ENCODE peak calls at places on chromosomes 4 and X, in nine cellular contexts. One of them, this sample, is unnamed.

GRCh38 chr4:105894570-105895323 is 524 bp upstream of the NPNT start:
- DNase-seq in upper lobe of right lung: peak; percentile 87
- DNase-seq in esophagus squamous epithelium: no peak
- DNase-seq in body of pancreas: peak; percentile 59
- DNase-seq in lower lobe of right lung: peak; percentile 74
- DNase-seq in adipocyte: peak; percentile 32
- DNase-seq in neural progenitor cell: peak; percentile 47
- DNase-seq in GM23248: peak; percentile 8
- DNase-seq in suprapubic skin: no peak
- DNase-seq in this sample: no peak

GRCh38 chr4:111031180-111031579 is 408.3 kb upstream of the PITX2 start:
- DNase-seq in upper lobe of right lung: no peak
- DNase-seq in esophagus squamous epithelium: no peak
- DNase-seq in body of pancreas: no peak
- DNase-seq in lower lobe of right lung: no peak
- DNase-seq in adipocyte: no peak
- DNase-seq in neural progenitor cell: no peak
- DNase-seq in GM23248: peak; percentile 87
- DNase-seq in suprapubic skin: no peak
- DNase-seq in this sample: no peak

GRCh38 chr4:4284827-4285618 is 4.9 kb downstream of the LYAR start:
- DNase-seq in upper lobe of right lung: no peak
- DNase-seq in esophagus squamous epithelium: no peak
- DNase-seq in body of pancreas: no peak
- DNase-seq in lower lobe of right lung: no peak
- DNase-seq in adipocyte: no peak
- DNase-seq in neural progenitor cell: no peak
- DNase-seq in GM23248: peak; percentile 50
- DNase-seq in suprapubic skin: no peak
- DNase-seq in this sample: no peak

GRCh38 chr4:89531932-89532640 is 224.5 kb upstream of the GPRIN3 start:
- DNase-seq in upper lobe of right lung: no peak
- DNase-seq in esophagus squamous epithelium: no peak
- DNase-seq in body of pancreas: no peak
- DNase-seq in lower lobe of right lung: no peak
- DNase-seq in adipocyte: no peak
- DNase-seq in neural progenitor cell: no peak
- DNase-seq in GM23248: no peak
- DNase-seq in suprapubic skin: no peak
- DNase-seq in this sample: no peak

GRCh38 chrX:149314031-149314430 is 191.1 kb downstream of the IDS start:
- DNase-seq in upper lobe of right lung: no peak
- DNase-seq in esophagus squamous epithelium: no peak
- DNase-seq in body of pancreas: no peak
- DNase-seq in lower lobe of right lung: no peak
- DNase-seq in adipocyte: no peak
- DNase-seq in neural progenitor cell: no peak
- DNase-seq in GM23248: peak; percentile 20
- DNase-seq in suprapubic skin: no peak
- DNase-seq in this sample: no peak

GRCh38 chr4:6844986-6845385 is 62.5 kb downstream of the KIAA0232 start:
- DNase-seq in upper lobe of right lung: no peak
- DNase-seq in esophagus squamous epithelium: no peak
- DNase-seq in body of pancreas: no peak
- DNase-seq in lower lobe of right lung: no peak
- DNase-seq in adipocyte: no peak
- DNase-seq in neural progenitor cell: peak; percentile 51
- DNase-seq in GM23248: no peak
- DNase-seq in suprapubic skin: no peak
- DNase-seq in this sample: peak; percentile 34

GRCh38 chr4:185775792-185776555 is 36.0 kb downstream of the SORBS2 start:
- DNase-seq in upper lobe of right lung: no peak
- DNase-seq in esophagus squamous epithelium: no peak
- DNase-seq in body of pancreas: no peak
- DNase-seq in lower lobe of right lung: no peak
- DNase-seq in adipocyte: no peak
- DNase-seq in neural progenitor cell: no peak
- DNase-seq in GM23248: peak; percentile 55
- DNase-seq in suprapubic skin: no peak
- DNase-seq in this sample: no peak

GRCh38 chr4:150173420-150173819 is 95.2 kb downstream of the DCLK2 start:
- DNase-seq in upper lobe of right lung: no peak
- DNase-seq in esophagus squamous epithelium: no peak
- DNase-seq in body of pancreas: no peak
- DNase-seq in lower lobe of right lung: no peak
- DNase-seq in adipocyte: no peak
- DNase-seq in neural progenitor cell: no peak
- DNase-seq in GM23248: no peak
- DNase-seq in suprapubic skin: no peak
- DNase-seq in this sample: no peak

GRCh38 chrX:105610401-105610800 is 211.9 kb upstream of the NRK start:
- DNase-seq in upper lobe of right lung: no peak
- DNase-seq in esophagus squamous epithelium: no peak
- DNase-seq in body of pancreas: no peak
- DNase-seq in lower lobe of right lung: no peak
- DNase-seq in adipocyte: peak; percentile 21
- DNase-seq in neural progenitor cell: no peak
- DNase-seq in GM23248: no peak
- DNase-seq in suprapubic skin: no peak
- DNase-seq in this sample: no peak

GRCh38 chr4:26727849-26728248 is 132.8 kb upstream of the STIM2 start:
- DNase-seq in upper lobe of right lung: no peak
- DNase-seq in esophagus squamous epithelium: no peak
- DNase-seq in body of pancreas: no peak
- DNase-seq in lower lobe of right lung: no peak
- DNase-seq in adipocyte: no peak
- DNase-seq in neural progenitor cell: no peak
- DNase-seq in GM23248: no peak
- DNase-seq in suprapubic skin: no peak
- DNase-seq in this sample: no peak

GRCh38 chr4:43999669-44000068 is 448.9 kb downstream of the KCTD8 start:
- DNase-seq in upper lobe of right lung: no peak
- DNase-seq in esophagus squamous epithelium: no peak
- DNase-seq in body of pancreas: no peak
- DNase-seq in lower lobe of right lung: no peak
- DNase-seq in adipocyte: no peak
- DNase-seq in neural progenitor cell: no peak
- DNase-seq in GM23248: no peak
- DNase-seq in suprapubic skin: no peak
- DNase-seq in this sample: no peak

GRCh38 chrX:86148024-86148511 is at the start of gene DACH2:
- DNase-seq in upper lobe of right lung: peak; percentile 85
- DNase-seq in esophagus squamous epithelium: no peak
- DNase-seq in body of pancreas: peak; percentile 83
- DNase-seq in lower lobe of right lung: peak; percentile 74
- DNase-seq in adipocyte: peak; percentile 66
- DNase-seq in neural progenitor cell: peak; percentile 89
- DNase-seq in GM23248: peak; percentile 49
- DNase-seq in suprapubic skin: no peak
- DNase-seq in this sample: peak; percentile 73

GRCh38 chrX:118329179-118329578 is 16.7 kb upstream of the WDR44 start:
- DNase-seq in upper lobe of right lung: no peak
- DNase-seq in esophagus squamous epithelium: no peak
- DNase-seq in body of pancreas: no peak
- DNase-seq in lower lobe of right lung: no peak
- DNase-seq in adipocyte: no peak
- DNase-seq in neural progenitor cell: no peak
- DNase-seq in GM23248: no peak
- DNase-seq in suprapubic skin: no peak
- DNase-seq in this sample: no peak

GRCh38 chr4:41346306-41347061 is 89.8 kb downstream of the UCHL1 start:
- DNase-seq in upper lobe of right lung: no peak
- DNase-seq in esophagus squamous epithelium: no peak
- DNase-seq in body of pancreas: no peak
- DNase-seq in lower lobe of right lung: no peak
- DNase-seq in adipocyte: peak; percentile 74
- DNase-seq in neural progenitor cell: peak; percentile 45
- DNase-seq in GM23248: peak; percentile 36
- DNase-seq in suprapubic skin: no peak
- DNase-seq in this sample: no peak

GRCh38 chr4:25879091-25879584 is 16.4 kb upstream of the SEL1L3 start:
- DNase-seq in upper lobe of right lung: no peak
- DNase-seq in esophagus squamous epithelium: no peak
- DNase-seq in body of pancreas: no peak
- DNase-seq in lower lobe of right lung: no peak
- DNase-seq in adipocyte: no peak
- DNase-seq in neural progenitor cell: no peak
- DNase-seq in GM23248: no peak
- DNase-seq in suprapubic skin: no peak
- DNase-seq in this sample: no peak

GRCh38 chrX:13194291-13195103 is 125.4 kb downstream of the ATXN3L start:
- DNase-seq in upper lobe of right lung: no peak
- DNase-seq in esophagus squamous epithelium: no peak
- DNase-seq in body of pancreas: peak; percentile 19
- DNase-seq in lower lobe of right lung: no peak
- DNase-seq in adipocyte: no peak
- DNase-seq in neural progenitor cell: no peak
- DNase-seq in GM23248: no peak
- DNase-seq in suprapubic skin: no peak
- DNase-seq in this sample: no peak

GRCh38 chr4:187424636-187425035 is 570.9 kb upstream of the ZFP42 start:
- DNase-seq in upper lobe of right lung: no peak
- DNase-seq in esophagus squamous epithelium: no peak
- DNase-seq in body of pancreas: no peak
- DNase-seq in lower lobe of right lung: no peak
- DNase-seq in adipocyte: no peak
- DNase-seq in neural progenitor cell: no peak
- DNase-seq in GM23248: no peak
- DNase-seq in suprapubic skin: no peak
- DNase-seq in this sample: no peak

GRCh38 chr4:1399508-1400190 is 6.6 kb downstream of the NKX1-1 start:
- DNase-seq in upper lobe of right lung: peak; percentile 37
- DNase-seq in esophagus squamous epithelium: no peak
- DNase-seq in body of pancreas: no peak
- DNase-seq in lower lobe of right lung: peak; percentile 15
- DNase-seq in adipocyte: no peak
- DNase-seq in neural progenitor cell: no peak
- DNase-seq in GM23248: no peak
- DNase-seq in suprapubic skin: no peak
- DNase-seq in this sample: peak; percentile 4

GRCh38 chrX:109472939-109473713 is 8.8 kb downstream of the GUCY2F start:
- DNase-seq in upper lobe of right lung: no peak
- DNase-seq in esophagus squamous epithelium: no peak
- DNase-seq in body of pancreas: no peak
- DNase-seq in lower lobe of right lung: no peak
- DNase-seq in adipocyte: peak; percentile 21
- DNase-seq in neural progenitor cell: peak; percentile 85
- DNase-seq in GM23248: peak; percentile 66
- DNase-seq in suprapubic skin: no peak
- DNase-seq in this sample: peak; percentile 10

GRCh38 chr4:24551492-24552330 is 32.6 kb downstream of the DHX15 start:
- DNase-seq in upper lobe of right lung: no peak
- DNase-seq in esophagus squamous epithelium: no peak
- DNase-seq in body of pancreas: no peak
- DNase-seq in lower lobe of right lung: no peak
- DNase-seq in adipocyte: peak; percentile 64
- DNase-seq in neural progenitor cell: no peak
- DNase-seq in GM23248: peak; percentile 55
- DNase-seq in suprapubic skin: no peak
- DNase-seq in this sample: no peak

GRCh38 chrX:154439841-154440240 is 2.9 kb downstream of the GDI1 start:
- DNase-seq in upper lobe of right lung: no peak
- DNase-seq in esophagus squamous epithelium: no peak
- DNase-seq in body of pancreas: no peak
- DNase-seq in lower lobe of right lung: no peak
- DNase-seq in adipocyte: no peak
- DNase-seq in neural progenitor cell: no peak
- DNase-seq in GM23248: no peak
- DNase-seq in suprapubic skin: no peak
- DNase-seq in this sample: no peak
- H3K4me1 ChIP-seq in upper lobe of right lung: peaks cover 4% of the 10 kb centered on the region
- H3K4me1 ChIP-seq in esophagus squamous epithelium: peaks cover 51% of the 10 kb centered on the region
- H3K4me1 ChIP-seq in body of pancreas: peaks cover 25% of the 10 kb centered on the region
- H3K4me1 ChIP-seq in lower lobe of right lung: peaks cover 14% of the 10 kb centered on the region
- H3K4me1 ChIP-seq in adipocyte: peaks cover 1% of the 10 kb centered on the region
- H3K4me1 ChIP-seq in neural progenitor cell: no peaks in the 10 kb centered on the region
- H3K4me1 ChIP-seq in GM23248: no peaks in the 10 kb centered on the region
- H3K4me1 ChIP-seq in suprapubic skin: peaks cover 28% of the 10 kb centered on the region
- H3K4me1 ChIP-seq in this sample: no peaks in the 10 kb centered on the region

DNA sequence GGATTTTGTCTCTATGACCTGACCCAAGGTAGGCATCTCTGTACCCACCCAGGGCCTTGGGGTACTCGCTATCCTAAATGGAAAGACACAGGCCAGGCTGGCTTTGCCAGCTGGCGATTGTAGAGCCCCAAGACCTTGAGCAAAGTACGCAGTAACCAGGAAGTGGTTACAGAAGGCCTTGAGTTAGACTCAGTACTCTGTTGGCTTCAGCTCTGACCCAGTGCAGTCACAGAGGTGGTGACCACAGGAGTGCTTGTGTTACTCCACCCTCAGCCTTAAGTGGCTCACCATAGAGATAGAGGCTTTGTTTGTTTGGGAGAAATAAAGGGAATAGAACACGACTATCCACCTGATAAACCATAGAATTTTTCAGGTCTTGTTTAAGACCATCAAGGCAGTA is 880.5 kb upstream of the POU3F4 start:
- DNase-seq in upper lobe of right lung: no peak
- DNase-seq in esophagus squamous epithelium: no peak
- DNase-seq in body of pancreas: no peak
- DNase-seq in lower lobe of right lung: no peak
- DNase-seq in adipocyte: no peak
- DNase-seq in neural progenitor cell: no peak
- DNase-seq in GM23248: no peak
- DNase-seq in suprapubic skin: no peak
- DNase-seq in this sample: no peak
- H3K9me3 ChIP-seq in upper lobe of right lung: no peaks in the 10 kb centered on the region
- H3K9me3 ChIP-seq in esophagus squamous epithelium: no peaks in the 10 kb centered on the region
- H3K9me3 ChIP-seq in body of pancreas: no peaks in the 10 kb centered on the region
- H3K9me3 ChIP-seq in lower lobe of right lung: no peaks in the 10 kb centered on the region
- H3K9me3 ChIP-seq in adipocyte: peaks cover 11% of the 10 kb centered on the region
- H3K9me3 ChIP-seq in neural progenitor cell: peaks cover 22% of the 10 kb centered on the region
- H3K9me3 ChIP-seq in GM23248: no peaks in the 10 kb centered on the region
- H3K9me3 ChIP-seq in suprapubic skin: no peaks in the 10 kb centered on the region
- H3K9me3 ChIP-seq in this sample: no peaks in the 10 kb centered on the region

GRCh38 chrX:49230500-49231232 is 2.5 kb downstream of the CACNA1F start:
- DNase-seq in upper lobe of right lung: peak; percentile 94
- DNase-seq in esophagus squamous epithelium: peak; percentile 16
- DNase-seq in body of pancreas: peak; percentile 60
- DNase-seq in lower lobe of right lung: peak; percentile 93
- DNase-seq in adipocyte: no peak
- DNase-seq in neural progenitor cell: peak; percentile 72
- DNase-seq in GM23248: peak; percentile 34
- DNase-seq in suprapubic skin: peak; percentile 81
- DNase-seq in this sample: no peak
- H3K27me3 ChIP-seq in upper lobe of right lung: no peaks in the 10 kb centered on the region
- H3K27me3 ChIP-seq in esophagus squamous epithelium: no peaks in the 10 kb centered on the region
- H3K27me3 ChIP-seq in body of pancreas: no peaks in the 10 kb centered on the region
- H3K27me3 ChIP-seq in lower lobe of right lung: no peaks in the 10 kb centered on the region
- H3K27me3 ChIP-seq in adipocyte: peaks cover 7% of the 10 kb centered on the region
- H3K27me3 ChIP-seq in neural progenitor cell: no peaks in the 10 kb centered on the region
- H3K27me3 ChIP-seq in GM23248: no peaks in the 10 kb centered on the region
- H3K27me3 ChIP-seq in suprapubic skin: no peaks in the 10 kb centered on the region
- H3K27me3 ChIP-seq in this sample: no peaks in the 10 kb centered on the region

DNA sequence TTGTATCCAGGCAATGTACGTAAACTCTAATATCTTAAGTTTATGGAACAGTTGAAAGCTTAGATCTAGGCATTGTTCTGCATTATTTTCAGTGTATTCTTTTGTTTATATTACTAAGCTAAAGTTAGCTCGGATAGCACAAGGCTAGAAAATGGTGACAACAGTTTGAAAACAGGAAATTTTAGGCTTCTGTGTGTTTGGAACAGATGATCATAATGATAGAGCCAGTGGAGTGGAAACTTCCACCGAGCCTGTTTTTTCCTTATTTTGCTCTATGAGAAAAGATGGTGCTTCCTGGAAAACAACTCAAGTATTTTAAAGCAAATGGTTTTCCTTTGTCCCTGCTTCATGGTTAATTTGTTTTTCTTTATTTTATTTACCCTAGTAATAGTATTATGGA is 70.8 kb downstream of the GAB1 start:
- DNase-seq in upper lobe of right lung: no peak
- DNase-seq in esophagus squamous epithelium: no peak
- DNase-seq in body of pancreas: no peak
- DNase-seq in lower lobe of right lung: no peak
- DNase-seq in adipocyte: no peak
- DNase-seq in neural progenitor cell: no peak
- DNase-seq in GM23248: no peak
- DNase-seq in suprapubic skin: no peak
- DNase-seq in this sample: no peak
- H3K4me1 ChIP-seq in upper lobe of right lung: peaks cover 87% of the 10 kb centered on the region
- H3K4me1 ChIP-seq in esophagus squamous epithelium: peaks cover 85% of the 10 kb centered on the region
- H3K4me1 ChIP-seq in body of pancreas: peaks cover 18% of the 10 kb centered on the region
- H3K4me1 ChIP-seq in lower lobe of right lung: peaks cover 83% of the 10 kb centered on the region
- H3K4me1 ChIP-seq in adipocyte: peaks cover 72% of the 10 kb centered on the region
- H3K4me1 ChIP-seq in neural progenitor cell: peaks cover 15% of the 10 kb centered on the region
- H3K4me1 ChIP-seq in GM23248: peaks cover 14% of the 10 kb centered on the region
- H3K4me1 ChIP-seq in suprapubic skin: peaks cover 66% of the 10 kb centered on the region
- H3K4me1 ChIP-seq in this sample: no peaks in the 10 kb centered on the region

This sample was measured in BE2C.